ENCODE peak calls at places on chromosomes 12 and 14, in five cellular contexts. I is left lung, A is SJSA1, C is GM23248, D is ovary. R is an unnamed sample. For H3K27me3 and H3K4me1, the result is how much of the 10 kb centered on the place peaks cover.

GRCh38 chr14:45400509-45400908 is 147.5 kb upstream of the MIS18BP1 start:
- DNase-seq in C (no peak), D (no peak), I (no peak), A (no peak), R (no peak)

GRCh38 chr12:46385439-46385838 is 12.9 kb upstream of the SLC38A2 start:
- DNase-seq in I (no peak), C (no peak), A (no peak), D (no peak), R (no peak)

GRCh38 chr14:24366664-24367505 is 1.1 kb upstream of the NFATC4 start:
- DNase-seq in D (peak), I (peak), C (peak), A (peak), R (peak)

GRCh38 chr14:106087855-106088254 is 561.5 kb downstream of the TMEM121 start:
- DNase-seq in I (no peak), A (no peak), D (no peak), C (no peak), R (no peak)

GRCh38 chr14:72611956-72612500 is 281.9 kb downstream of the DPF3 start:
- DNase-seq in A (peak), I (no peak), D (no peak), C (no peak), R (peak)

GRCh38 chr14:30608533-30609006 is 13.5 kb upstream of the SCFD1 start:
- DNase-seq in I (no peak), D (no peak), A (no peak), C (peak), R (no peak)

GRCh38 chr12:56332512-56333196 is 1.1 kb downstream of the PAN2 start:
- DNase-seq in D (no peak), C (no peak), I (no peak), A (no peak), R (no peak)

GRCh38 chr14:22143360-22143759 is 445.7 kb downstream of the DAD1 start:
- DNase-seq in D (no peak), A (no peak), I (no peak), C (peak), R (no peak)

GRCh38 chr12:89731064-89731463 is 22.4 kb upstream of the ATP2B1 start:
- DNase-seq in I (no peak), A (no peak), D (no peak), C (peak), R (no peak)

GRCh38 chr14:75757644-75758402 is 96.8 kb downstream of the TTLL5 start:
- DNase-seq in C (no peak), A (no peak), I (no peak), D (no peak), R (no peak)

GRCh38 chr12:94674835-94675234 is 24.5 kb upstream of the TMCC3 start:
- DNase-seq in A (no peak), C (peak), D (no peak), I (peak), R (peak)

DNA sequence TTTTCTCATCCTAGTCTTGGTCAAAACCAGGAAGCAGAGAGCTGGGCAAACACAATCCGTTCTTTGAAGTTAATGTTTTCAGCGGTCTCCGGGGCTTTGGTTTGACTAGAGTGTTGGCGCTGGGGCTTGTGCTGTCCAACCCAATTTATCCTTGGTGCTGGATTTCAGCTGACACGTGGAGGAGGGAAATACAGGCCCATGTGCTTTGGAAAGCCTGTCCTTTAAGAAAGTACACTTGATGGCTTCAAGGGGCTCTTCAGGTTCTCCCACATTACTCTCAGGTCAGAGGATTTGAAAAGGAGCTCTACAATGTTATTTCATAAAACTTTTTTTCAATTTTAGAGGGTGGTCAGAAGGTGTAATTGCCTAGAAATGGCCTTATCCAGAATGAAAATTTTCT is 985.8 kb downstream of the VRK1 start:
- DNase-seq in A (no peak), I (no peak), D (no peak), C (no peak), R (no peak)
- H3K27me3 ChIP-seq in A (under half), I (under half), D (under half), C (under half), R (under half)

GRCh38 chr12:13075786-13076570 is 27.5 kb downstream of the GSG1 start:
- DNase-seq in I (no peak), C (no peak), D (no peak), A (no peak), R (no peak)

GRCh38 chr12:13075114-13075471 is 28.4 kb downstream of the GSG1 start:
- DNase-seq in C (peak), I (no peak), A (no peak), D (no peak), R (no peak)

GRCh38 chr12:13071305-13072280 is 27.4 kb downstream of the FAM234B start:
- DNase-seq in I (no peak), D (no peak), A (no peak), C (no peak), R (no peak)

GRCh38 chr12:13073191-13073590 is 29.0 kb downstream of the FAM234B start:
- DNase-seq in C (no peak), A (no peak), I (no peak), D (no peak), R (no peak)

DNA sequence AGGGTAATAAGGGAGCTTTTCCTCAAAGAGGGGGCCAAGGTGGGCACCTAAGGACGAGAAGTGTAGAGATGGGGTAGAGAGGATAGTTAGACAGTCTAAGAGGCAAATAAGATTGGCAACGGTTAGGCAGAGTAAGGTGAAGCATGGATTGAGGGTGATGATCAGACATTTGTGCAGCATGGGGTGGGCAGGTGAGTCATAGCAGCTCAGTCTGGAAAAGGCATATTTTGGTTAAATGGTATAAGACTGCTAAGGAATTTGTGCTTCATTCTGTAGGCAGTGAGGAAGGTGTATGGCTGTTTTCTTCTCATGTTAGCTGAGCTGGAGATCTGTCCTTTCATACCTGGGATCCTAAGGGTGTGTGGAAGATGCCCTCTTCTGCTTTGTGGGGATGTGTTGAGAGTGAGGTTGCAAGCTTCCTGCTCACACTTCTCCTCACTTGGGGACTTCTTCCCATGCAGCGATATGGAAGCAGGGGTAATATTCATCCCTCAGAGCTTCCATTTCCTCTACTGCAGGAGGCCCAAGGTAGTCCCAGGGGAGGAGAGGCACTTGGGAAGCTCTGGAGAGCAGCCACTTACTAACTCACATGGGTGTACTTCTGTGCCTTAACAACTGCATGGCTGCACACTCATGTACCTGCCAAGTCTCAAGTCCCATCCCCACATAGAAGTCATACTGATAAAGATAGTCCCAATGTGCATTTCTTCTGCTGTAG is 28.9 kb downstream of the GSG1 start:
- DNase-seq in D (no peak), C (peak), A (no peak), I (no peak), R (no peak)
- H3K4me3 ChIP-seq in D (no peak), C (no peak), A (no peak), I (no peak), R (no peak)

GRCh38 chr12:82730832-82731497 is 44.3 kb downstream of the TMTC2 start:
- DNase-seq in A (no peak), I (no peak), C (peak), D (no peak), R (no peak)

GRCh38 chr12:82725741-82726140 is 39.0 kb downstream of the TMTC2 start:
- DNase-seq in D (no peak), C (no peak), A (no peak), I (no peak), R (no peak)

GRCh38 chr12:82723891-82724290 is 37.2 kb downstream of the TMTC2 start:
- DNase-seq in C (no peak), A (no peak), D (no peak), I (no peak), R (no peak)

GRCh38 chr12:82723093-82723492 is 36.4 kb downstream of the TMTC2 start:
- DNase-seq in I (no peak), C (no peak), A (no peak), D (no peak), R (no peak)

DNA sequence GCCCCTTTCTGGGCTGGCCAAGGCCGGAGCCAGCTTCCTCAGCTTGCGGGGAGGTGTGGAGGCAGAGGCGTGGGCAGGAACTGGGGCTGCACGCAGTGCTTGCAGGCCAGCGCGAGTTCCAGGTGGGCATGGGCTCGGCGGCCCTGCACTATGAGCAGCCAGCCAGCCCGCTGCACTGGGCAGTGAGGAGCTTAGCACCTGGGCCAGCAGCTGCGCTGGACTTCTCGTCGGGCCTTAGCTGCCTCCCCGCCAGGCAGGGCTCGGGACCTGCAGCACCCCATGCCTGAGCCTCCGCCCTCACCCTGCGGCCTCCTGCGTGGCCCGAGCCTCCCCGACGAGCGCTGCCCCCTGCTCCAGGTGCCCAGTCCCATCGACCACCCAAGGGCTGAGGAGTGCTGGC is 42.0 kb downstream of the TMTC2 start:
- DNase-seq in I (no peak), D (no peak), A (no peak), C (no peak), R (no peak)
- H3K4me1 ChIP-seq in I (under half), D (under half), A (under half), C (under half), R (under half)

GRCh38 chr14:36215217-36215598 is 38.7 kb upstream of the PTCSC3 start:
- DNase-seq in D (no peak), I (no peak), C (no peak), A (no peak), R (no peak)

GRCh38 chr14:36221097-36221496 is 44.6 kb upstream of the PTCSC3 start:
- DNase-seq in A (no peak), D (no peak), I (no peak), C (no peak), R (no peak)

GRCh38 chr14:36217027-36217426 is 40.5 kb upstream of the PTCSC3 start:
- DNase-seq in A (no peak), C (no peak), I (no peak), D (no peak), R (no peak)

GRCh38 chr14:36214476-36215216 is 38.1 kb upstream of the PTCSC3 start:
- DNase-seq in A (no peak), I (no peak), D (no peak), C (peak), R (no peak)

DNA sequence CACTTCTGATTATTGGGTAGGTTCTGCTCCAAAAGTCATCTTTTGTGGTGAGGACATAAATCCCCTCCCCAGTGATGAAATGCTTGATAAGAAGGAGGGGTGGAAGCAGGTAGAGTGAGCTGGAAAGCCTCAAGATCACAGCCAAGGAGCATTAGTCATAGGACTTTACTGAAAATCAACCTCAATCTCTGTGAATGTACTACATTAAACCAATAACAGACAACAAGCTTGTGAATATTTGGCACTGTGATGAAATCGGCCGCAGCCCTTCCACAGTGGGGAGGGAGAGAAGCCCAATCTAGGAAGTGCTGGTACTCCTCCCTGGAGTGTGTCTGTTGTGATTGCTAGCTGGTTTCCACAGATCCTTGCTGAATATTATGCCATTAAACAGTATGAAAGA is 41.2 kb upstream of the PTCSC3 start:
- DNase-seq in C (no peak), D (no peak), I (peak), A (no peak), R (no peak)
- H3K27me3 ChIP-seq in C (under half), D (under half), I (under half), A (under half), R (under half)

DNA sequence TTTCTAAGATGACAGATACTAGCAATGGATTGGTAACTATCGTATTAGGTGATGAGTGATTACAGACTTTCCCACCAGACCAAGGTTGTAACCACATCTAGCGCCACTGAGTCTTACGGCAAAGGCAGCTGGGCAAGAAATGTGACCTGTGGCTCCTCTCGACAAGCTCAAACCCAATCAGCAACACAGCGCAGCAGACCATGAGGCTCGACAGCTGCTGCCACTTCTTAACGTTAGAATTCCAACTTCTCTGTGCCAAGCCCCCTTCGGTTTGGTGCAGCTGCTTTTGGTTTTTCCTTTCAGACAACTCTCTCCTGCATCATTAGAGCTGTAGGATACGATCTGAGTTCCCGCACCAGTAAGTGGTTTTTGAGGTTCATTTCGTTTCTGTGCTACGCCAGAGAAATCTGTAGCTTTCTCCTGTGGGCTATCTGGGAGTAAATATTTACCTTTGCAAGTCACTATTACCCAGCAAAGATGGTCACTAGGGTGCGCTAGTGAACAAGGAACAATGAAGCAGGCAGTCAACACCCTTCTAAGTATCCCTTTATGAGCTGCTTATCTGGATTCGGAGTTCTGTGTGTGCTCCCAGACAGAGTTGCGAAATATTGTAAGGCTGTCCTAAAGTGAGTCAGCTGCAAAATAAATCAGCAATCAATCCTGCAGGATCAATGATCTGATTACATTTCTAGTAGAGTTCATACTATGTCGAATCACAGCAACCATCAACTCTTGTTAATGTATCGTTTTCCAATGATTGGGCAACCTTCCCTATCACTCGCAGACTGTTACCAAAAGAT is 133.8 kb downstream of the KCNK10 start:
- DNase-seq in I (peak), A (peak), C (peak), D (peak), R (peak)
- H3K4me3 ChIP-seq in I (no peak), A (no peak), C (peak), D (peak), R (no peak)